ENCODE peak calls at places on chromosomes 6 and 20, in six cellular contexts. T is AG08395; V is CD8-positive, alpha-beta T cell; G is amygdala; N is dermis microvascular lymphatic vessel endothelial cell; R is NCI-H1694 treated with DMSO at 0.1 percent for 48 hours. J is an unnamed sample.

GRCh38 chr6:38068854-38069253 is 249.3 kb downstream of the ZFAND3 start:
- DNase-seq in V (no peak), G (no peak), R (peak), N (no peak), T (peak), J (peak)

GRCh38 chr6:73604461-73604860 is 49.3 kb downstream of the SLC17A5 start:
- DNase-seq in T (no peak), N (no peak), R (no peak), G (no peak), V (no peak), J (no peak)

GRCh38 chr20:61876931-61877330 is 188.8 kb downstream of the TAF4 start:
- DNase-seq in T (no peak), R (no peak), N (no peak), G (no peak), V (no peak), J (no peak)

GRCh38 chr6:110491644-110492317 is 15.4 kb upstream of the SLC22A16 start:
- DNase-seq in N (no peak), G (no peak), R (no peak), V (no peak), T (peak), J (peak)

GRCh38 chr6:130093546-130093945 is 75.2 kb downstream of the L3MBTL3 start:
- DNase-seq in N (no peak), V (no peak), R (no peak), G (no peak), T (no peak), J (no peak)

GRCh38 chr20:14778875-14779274 is 441.5 kb upstream of the FLRT3 start:
- DNase-seq in T (no peak), G (no peak), R (no peak), V (no peak), N (no peak), J (no peak)

GRCh38 chr6:144297498-144298166 is 12.5 kb downstream of the UTRN start:
- DNase-seq in G (no peak), T (no peak), V (no peak), N (no peak), R (no peak), J (no peak)

GRCh38 chr20:22890605-22891300 is 144.4 kb upstream of the SSTR4 start:
- DNase-seq in G (no peak), V (no peak), T (no peak), N (no peak), R (no peak), J (no peak)

GRCh38 chr6:109059591-109060021 is 35.0 kb downstream of the SESN1 start:
- DNase-seq in T (no peak), R (no peak), G (no peak), N (peak), V (no peak), J (no peak)

GRCh38 chr6:37799263-37799644 is 20.3 kb upstream of the ZFAND3 start:
- DNase-seq in T (no peak), R (no peak), G (no peak), V (no peak), N (no peak), J (no peak)

GRCh38 chr20:41287327-41287726 is 30.2 kb downstream of the ZHX3 start:
- DNase-seq in T (peak), G (no peak), V (no peak), N (no peak), R (no peak), J (no peak)

GRCh38 chr20:64053841-64054661 is 4.6 kb upstream of the SOX18 start:
- DNase-seq in G (no peak), R (no peak), N (peak), V (no peak), T (no peak), J (no peak)

GRCh38 chr20:35303382-35303734 is 11.1 kb upstream of the FAM83C start:
- DNase-seq in V (no peak), R (no peak), T (no peak), N (no peak), G (no peak), J (no peak)

GRCh38 chr6:51514396-51515051 is 572.9 kb downstream of the PKHD1 start:
- DNase-seq in N (no peak), V (no peak), T (no peak), R (no peak), G (no peak), J (peak)

GRCh38 chr6:159094444-159095252 is 49.9 kb upstream of the TAGAP start:
- DNase-seq in G (no peak), N (no peak), T (no peak), V (peak), R (peak), J (no peak)

GRCh38 chr6:35213824-35214756 is at the start of gene SCUBE3:
- DNase-seq in T (peak), G (no peak), N (peak), V (no peak), R (peak), J (peak)

J was measured in A673.